ENCODE peak calls at places on chromosomes 4 and X, in four cellular contexts. I is IMR-90, L is dorsolateral prefrontal cortex, C is mammary epithelial cell. A is an unnamed sample.

GRCh38 chr4:1344696-1345095 is 2.3 kb upstream of the UVSSA start:
- DNase-seq in I (peak; percentile 8), L (no peak), C (peak; percentile 18), A (no peak)

GRCh38 chr4:2822461-2823300 is 21.0 kb upstream of the ADD1 start:
- DNase-seq in I (no peak), L (no peak), C (no peak), A (no peak)

GRCh38 chr4:153506972-153507678 is 41.0 kb downstream of the TMEM131L start:
- DNase-seq in I (no peak), L (no peak), C (no peak), A (no peak)

GRCh38 chrX:13261348-13261747 is 58.5 kb downstream of the ATXN3L start:
- DNase-seq in I (no peak), L (no peak), C (no peak), A (no peak)

GRCh38 chr4:11698846-11699590 is 270.3 kb upstream of the HS3ST1 start:
- DNase-seq in I (peak; percentile 80), L (no peak), C (peak; percentile 91), A (peak; percentile 64)

GRCh38 chrX:15299945-15300851 is 15.2 kb downstream of the ASB11 start:
- DNase-seq in I (peak; percentile 30), L (no peak), C (no peak), A (no peak)

GRCh38 chr4:3388461-3389185 is 53.1 kb upstream of the HGFAC start:
- DNase-seq in I (peak; percentile 73), L (no peak), C (peak; percentile 84), A (no peak)

GRCh38 chr4:169957785-169958184 is 68.4 kb downstream of the MFAP3L start:
- DNase-seq in I (no peak), L (no peak), C (no peak), A (no peak)

DNA sequence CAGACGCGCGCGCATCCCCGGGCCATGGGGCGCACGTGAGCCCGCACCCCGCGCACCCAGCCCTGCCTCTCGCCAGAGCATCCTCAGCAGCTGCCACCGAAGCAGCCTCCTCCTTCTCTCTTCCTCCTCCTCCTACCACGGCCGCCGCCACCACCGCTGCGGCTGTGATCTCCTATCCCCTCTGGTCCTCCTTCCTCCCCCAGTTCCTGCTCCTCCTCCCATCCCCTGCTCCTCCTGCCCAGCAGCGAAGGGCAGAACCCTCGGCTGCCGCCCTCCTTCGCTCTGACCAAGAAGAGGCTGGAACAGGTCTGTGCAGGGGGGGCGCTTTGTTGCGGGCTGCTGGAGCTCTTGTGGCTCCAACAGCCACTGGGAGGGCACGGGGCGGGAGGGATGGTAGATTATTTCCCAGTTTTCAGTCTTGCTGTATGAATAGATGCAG is 148.7 kb upstream of the CHRDL1 start:
- DNase-seq in I (no peak), L (peak; percentile 40), C (no peak), A (no peak)
- H3K4me3 ChIP-seq in I (no peak overlapping the region), L (peak overlapping the region; percentile 40), C (peak overlapping the region; percentile 50), A (peak overlapping the region; percentile 27)

GRCh38 chr4:14749910-14750309 is 252.4 kb upstream of the CPEB2 start:
- DNase-seq in I (no peak), L (no peak), C (peak; percentile 47), A (no peak)
- TF ChIP-seq CTCF in I (no peak), L (peak; percentile 22), C (peak; percentile 41), A (peak; percentile 48)

DNA sequence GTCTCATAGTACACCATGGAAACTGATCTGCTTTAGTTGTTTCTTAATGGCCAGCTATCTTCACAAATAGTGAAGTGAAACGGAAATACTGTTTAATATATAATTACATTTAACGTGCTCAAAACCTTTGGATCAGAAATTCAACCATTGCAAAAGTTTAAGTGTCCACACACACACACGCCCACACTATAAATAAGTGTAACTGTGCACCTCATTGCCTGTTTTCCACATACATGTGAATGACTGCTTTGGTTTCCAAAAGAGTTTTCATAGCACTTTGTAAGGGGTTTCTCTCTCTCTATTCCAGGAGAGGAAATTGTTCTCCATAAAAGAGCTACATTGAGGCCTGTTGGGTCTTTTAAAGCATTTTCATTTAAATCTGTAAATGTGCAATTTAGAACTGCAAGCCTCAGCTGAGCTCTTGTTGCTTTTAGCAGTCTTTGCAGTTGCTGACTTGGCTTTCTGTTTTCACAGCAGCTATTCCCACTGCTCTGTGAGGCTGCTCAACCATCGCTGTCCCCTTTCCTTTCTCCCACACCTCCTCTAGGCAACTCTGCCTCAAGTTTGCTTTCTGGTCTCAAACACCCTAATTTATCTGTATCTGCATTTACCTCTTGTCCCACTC is 94.5 kb downstream of the RAPGEF2 start:
- DNase-seq in I (no peak), L (no peak), C (no peak), A (no peak)
- H3K4me3 ChIP-seq in I (no peak overlapping the region), L (peak overlapping the region; percentile 53), C (no peak overlapping the region), A (no peak overlapping the region)

DNA sequence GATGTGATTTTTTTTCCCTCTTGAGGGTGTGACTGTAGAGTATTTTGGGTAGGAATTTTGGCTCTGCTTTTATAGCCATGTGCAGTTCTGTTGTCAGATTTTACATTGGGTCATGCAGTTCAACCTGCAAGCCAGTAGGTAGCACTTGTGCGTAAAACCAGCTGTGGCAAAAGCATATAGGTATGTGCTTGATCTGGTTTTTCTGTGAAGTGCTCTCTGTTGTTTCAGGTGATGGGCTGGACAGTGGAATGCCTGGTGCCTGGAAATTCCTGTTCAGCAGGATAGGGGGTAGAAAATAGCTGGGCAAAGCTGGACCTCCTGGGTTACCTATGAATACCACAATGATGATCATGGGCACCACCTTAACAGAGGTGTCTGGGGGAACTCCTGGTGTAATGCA is 584.2 kb upstream of the PCDH10 start:
- DNase-seq in I (no peak), L (no peak), C (no peak), A (no peak)
- TF ChIP-seq CTCF in I (no peak), L (no peak), C (no peak), A (peak; percentile 15)

DNA sequence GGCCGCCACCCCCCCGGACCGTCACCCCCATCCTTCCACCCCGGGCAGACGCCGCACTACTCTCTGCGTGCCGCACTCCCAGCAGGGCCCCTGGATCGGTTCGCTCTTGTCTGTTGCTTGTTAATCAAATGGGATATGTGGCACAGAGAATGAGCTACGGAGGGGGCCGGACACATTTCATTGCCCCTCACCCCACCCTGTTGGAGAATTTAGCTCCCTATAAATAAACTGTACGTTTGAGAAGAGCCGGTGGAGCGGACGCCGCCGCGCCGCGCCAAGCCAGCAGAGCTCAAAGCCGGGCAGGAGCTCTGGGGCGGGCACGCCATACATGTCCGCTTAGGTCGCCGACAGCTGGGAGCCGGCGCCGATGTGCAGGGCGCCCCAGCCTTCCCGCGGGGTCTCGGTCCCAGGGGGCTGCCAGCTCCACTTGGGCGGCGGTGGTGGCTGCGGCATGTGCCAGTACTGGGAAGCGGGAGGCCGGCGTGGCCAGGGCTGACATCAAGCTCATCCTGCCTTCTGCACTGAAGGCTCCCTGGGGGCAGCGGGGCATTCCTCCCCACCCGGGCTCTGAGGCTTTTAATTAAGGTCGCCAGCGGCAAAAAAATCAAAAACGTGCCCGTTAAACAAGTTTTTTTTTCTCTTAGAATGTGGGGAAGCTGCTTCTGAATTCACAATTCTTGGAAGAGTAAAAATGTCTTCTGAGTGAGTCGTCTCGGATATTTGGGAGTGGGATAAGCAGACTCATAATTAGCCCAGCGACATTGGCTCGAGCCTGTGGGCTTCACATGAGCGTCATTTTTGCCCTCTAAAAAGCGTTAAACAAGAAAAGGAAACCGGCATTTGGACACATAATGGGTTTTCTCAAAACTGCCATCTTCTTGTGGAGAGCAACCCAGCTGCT is 1.1 kb upstream of the PCDH19 start:
- DNase-seq in I (no peak), L (peak; percentile 34), C (no peak), A (no peak)
- H3K4me3 ChIP-seq in I (no peak overlapping the region), L (peak overlapping the region; percentile 57), C (no peak overlapping the region), A (no peak overlapping the region)

GRCh38 chr4:145061325-145061920 is 36.6 kb downstream of the ANAPC10 start:
- DNase-seq in I (peak; percentile 67), L (no peak), C (peak; percentile 35), A (peak; percentile 16)
- TF ChIP-seq CTCF in I (peak; percentile 55), L (peak; percentile 55), C (peak; percentile 32), A (no peak)

DNA sequence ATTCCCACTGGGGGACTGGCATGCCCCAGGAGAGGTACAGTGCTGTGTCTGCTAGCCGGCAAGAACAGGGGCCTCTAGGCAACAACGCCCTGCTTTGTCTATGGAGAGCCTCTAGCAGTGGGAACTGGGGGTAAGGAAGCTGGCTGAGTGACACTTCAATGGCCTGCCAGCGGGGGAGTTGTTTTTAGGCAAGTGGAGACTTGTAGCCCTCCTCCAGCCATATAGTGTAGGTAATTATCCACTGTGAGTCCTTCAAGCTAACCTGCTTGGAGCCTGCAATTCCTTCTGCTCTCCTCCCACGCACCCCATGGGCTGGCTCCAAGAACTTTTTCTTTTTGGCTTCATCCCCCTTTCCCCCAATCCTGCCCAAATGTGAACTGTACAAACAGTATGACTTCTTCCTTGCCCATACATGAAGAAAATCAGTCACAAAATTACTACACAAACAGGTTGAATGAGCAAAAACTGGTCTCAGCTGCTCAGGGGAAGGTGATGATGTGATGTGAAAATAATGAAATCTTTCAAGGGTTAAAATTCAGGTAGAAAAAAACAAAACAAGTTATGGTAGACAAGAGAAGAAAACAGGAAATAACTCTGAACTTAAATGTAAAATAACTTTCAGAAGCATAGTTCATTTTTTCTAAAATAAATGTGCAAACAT is 33.1 kb downstream of the LEF1 start:
- DNase-seq in I (no peak), L (no peak), C (peak; percentile 63), A (no peak)
- H3K4me3 ChIP-seq in I (no peak overlapping the region), L (no peak overlapping the region), C (no peak overlapping the region), A (no peak overlapping the region)

DNA sequence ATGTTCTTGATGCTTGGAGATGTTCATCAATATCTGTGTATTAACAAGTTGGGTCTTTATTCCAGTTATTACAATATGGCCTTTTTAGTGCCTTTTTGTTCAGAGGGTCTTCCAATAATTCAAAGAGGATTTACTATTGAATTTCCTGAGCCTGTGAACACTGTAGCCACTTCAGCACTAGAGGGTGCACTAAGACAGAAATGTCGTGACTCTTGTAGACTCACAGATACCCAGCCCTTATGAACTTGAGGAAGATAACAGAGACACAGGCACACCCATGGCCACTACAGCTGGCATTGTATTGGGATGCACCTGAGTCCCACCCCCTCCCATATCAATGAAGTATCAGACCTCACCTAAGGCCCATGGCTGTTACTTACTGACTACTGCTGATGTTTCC is 54.4 kb upstream of the ACTRT1 start:
- DNase-seq in I (no peak), L (no peak), C (no peak), A (no peak)
- TF ChIP-seq CTCF in I (no peak), L (no peak), C (peak; percentile 47), A (peak; percentile 25)